ENCODE peak calls at places on chromosomes 7 and 10, in five cellular contexts. One of them, this sample, is unnamed.

GRCh38 chr7:101604331-101604933 is 24.7 kb downstream of the MYL10 start:
- DNase-seq in left lung: no peak
- DNase-seq in fibroblast of mammary gland: no peak
- DNase-seq in PC-9: no peak
- DNase-seq in MM.1S: no peak
- DNase-seq in this sample: no peak

GRCh38 chr7:92717982-92718716 is 118.2 kb downstream of the CDK6 start:
- DNase-seq in left lung: peak
- DNase-seq in fibroblast of mammary gland: peak
- DNase-seq in PC-9: peak
- DNase-seq in MM.1S: peak
- DNase-seq in this sample: no peak

GRCh38 chr10:80416401-80417098 is 8.2 kb downstream of the PRXL2A start:
- DNase-seq in left lung: no peak
- DNase-seq in fibroblast of mammary gland: peak
- DNase-seq in PC-9: no peak
- DNase-seq in MM.1S: no peak
- DNase-seq in this sample: no peak

GRCh38 chr7:17336168-17336567 is 37.7 kb downstream of the AHR start:
- DNase-seq in left lung: no peak
- DNase-seq in fibroblast of mammary gland: no peak
- DNase-seq in PC-9: no peak
- DNase-seq in MM.1S: no peak
- DNase-seq in this sample: no peak

GRCh38 chr7:192035-192649 is at the start of gene FAM20C:
- DNase-seq in left lung: peak
- DNase-seq in fibroblast of mammary gland: peak
- DNase-seq in PC-9: peak
- DNase-seq in MM.1S: no peak
- DNase-seq in this sample: peak

GRCh38 chr7:51273360-51273759 is 43.2 kb downstream of the COBL start:
- DNase-seq in left lung: no peak
- DNase-seq in fibroblast of mammary gland: no peak
- DNase-seq in PC-9: no peak
- DNase-seq in MM.1S: no peak
- DNase-seq in this sample: no peak

GRCh38 chr10:60288291-60288690 is 101.4 kb downstream of the ANK3 start:
- DNase-seq in left lung: no peak
- DNase-seq in fibroblast of mammary gland: no peak
- DNase-seq in PC-9: no peak
- DNase-seq in MM.1S: no peak
- DNase-seq in this sample: no peak

GRCh38 chr7:109335951-109336350 is 766.3 kb downstream of the DNAJB9 start:
- DNase-seq in left lung: no peak
- DNase-seq in fibroblast of mammary gland: no peak
- DNase-seq in PC-9: no peak
- DNase-seq in MM.1S: no peak
- DNase-seq in this sample: no peak

GRCh38 chr10:123035467-123036086 is 26.8 kb downstream of the ACADSB start:
- DNase-seq in left lung: no peak
- DNase-seq in fibroblast of mammary gland: no peak
- DNase-seq in PC-9: no peak
- DNase-seq in MM.1S: no peak
- DNase-seq in this sample: no peak

GRCh38 chr7:88449410-88449809 is 142.7 kb upstream of the STEAP4 start:
- DNase-seq in left lung: no peak
- DNase-seq in fibroblast of mammary gland: no peak
- DNase-seq in PC-9: no peak
- DNase-seq in MM.1S: no peak
- DNase-seq in this sample: no peak

GRCh38 chr7:24757799-24758275 is 573 bp upstream of the GSDME start:
- DNase-seq in left lung: peak
- DNase-seq in fibroblast of mammary gland: peak
- DNase-seq in PC-9: no peak
- DNase-seq in MM.1S: no peak
- DNase-seq in this sample: no peak

GRCh38 chr7:143252002-143252401 is 11.2 kb upstream of the GSTK1 start:
- DNase-seq in left lung: no peak
- DNase-seq in fibroblast of mammary gland: no peak
- DNase-seq in PC-9: no peak
- DNase-seq in MM.1S: no peak
- DNase-seq in this sample: no peak

GRCh38 chr7:25148772-25149575 is 23.9 kb upstream of the CYCS start:
- DNase-seq in left lung: no peak
- DNase-seq in fibroblast of mammary gland: no peak
- DNase-seq in PC-9: no peak
- DNase-seq in MM.1S: no peak
- DNase-seq in this sample: no peak

GRCh38 chr7:81957517-81957916 is 187.7 kb upstream of the HGF start:
- DNase-seq in left lung: no peak
- DNase-seq in fibroblast of mammary gland: no peak
- DNase-seq in PC-9: no peak
- DNase-seq in MM.1S: peak
- DNase-seq in this sample: no peak

GRCh38 chr7:81960026-81960425 is 190.2 kb upstream of the HGF start:
- DNase-seq in left lung: no peak
- DNase-seq in fibroblast of mammary gland: peak
- DNase-seq in PC-9: no peak
- DNase-seq in MM.1S: no peak
- DNase-seq in this sample: no peak

GRCh38 chr7:81956520-81956919 is 186.7 kb upstream of the HGF start:
- DNase-seq in left lung: no peak
- DNase-seq in fibroblast of mammary gland: peak
- DNase-seq in PC-9: no peak
- DNase-seq in MM.1S: peak
- DNase-seq in this sample: no peak
- TF ChIP-seq CTCF in left lung: no peak
- TF ChIP-seq CTCF in fibroblast of mammary gland: peak
- TF ChIP-seq CTCF in PC-9: peak
- TF ChIP-seq CTCF in MM.1S: peak
- TF ChIP-seq CTCF in this sample: peak

DNA sequence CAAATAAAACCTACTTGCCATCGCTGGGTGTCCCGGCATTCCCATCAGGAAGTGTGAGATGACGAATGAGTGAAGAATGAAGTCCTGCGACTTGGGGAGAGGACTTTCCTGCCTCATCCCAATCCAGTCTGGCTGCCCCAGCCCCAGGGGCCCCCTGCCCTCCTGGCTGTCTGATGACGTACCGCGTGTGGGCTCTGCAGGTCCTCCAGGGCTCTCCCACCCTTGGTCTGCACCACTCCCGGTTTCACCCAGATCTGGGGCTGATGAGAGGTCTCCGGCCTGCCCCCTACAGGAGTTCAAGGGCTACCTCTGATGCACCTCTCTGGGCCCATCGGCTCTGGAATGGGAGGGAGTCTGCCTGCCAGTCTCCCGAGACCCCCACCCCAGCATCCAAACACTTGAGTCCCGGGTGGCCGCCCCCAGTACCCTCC is 9.8 kb downstream of the ATP6V1F start:
- DNase-seq in left lung: no peak
- DNase-seq in fibroblast of mammary gland: no peak
- DNase-seq in PC-9: peak
- DNase-seq in MM.1S: no peak
- DNase-seq in this sample: no peak
- TF ChIP-seq CTCF in left lung: no peak
- TF ChIP-seq CTCF in fibroblast of mammary gland: no peak
- TF ChIP-seq CTCF in PC-9: peak
- TF ChIP-seq CTCF in MM.1S: peak
- TF ChIP-seq CTCF in this sample: no peak

GRCh38 chr7:90403174-90404113 is at the start of gene CLDN12:
- DNase-seq in left lung: peak
- DNase-seq in fibroblast of mammary gland: peak
- DNase-seq in PC-9: peak
- DNase-seq in MM.1S: peak
- DNase-seq in this sample: peak
- TF ChIP-seq CTCF in left lung: no peak
- TF ChIP-seq CTCF in fibroblast of mammary gland: no peak
- TF ChIP-seq CTCF in PC-9: no peak
- TF ChIP-seq CTCF in MM.1S: no peak
- TF ChIP-seq CTCF in this sample: no peak

GRCh38 chr7:30062587-30062986 is 34.4 kb downstream of the PLEKHA8 start:
- DNase-seq in left lung: no peak
- DNase-seq in fibroblast of mammary gland: peak
- DNase-seq in PC-9: no peak
- DNase-seq in MM.1S: peak
- DNase-seq in this sample: no peak
- TF ChIP-seq CTCF in left lung: peak
- TF ChIP-seq CTCF in fibroblast of mammary gland: peak
- TF ChIP-seq CTCF in PC-9: peak
- TF ChIP-seq CTCF in MM.1S: peak
- TF ChIP-seq CTCF in this sample: peak

GRCh38 chr7:4817178-4817905 is 41.9 kb downstream of the AP5Z1 start:
- DNase-seq in left lung: no peak
- DNase-seq in fibroblast of mammary gland: no peak
- DNase-seq in PC-9: no peak
- DNase-seq in MM.1S: no peak
- DNase-seq in this sample: no peak

GRCh38 chr7:4814463-4814862 is 39.0 kb downstream of the AP5Z1 start:
- DNase-seq in left lung: no peak
- DNase-seq in fibroblast of mammary gland: no peak
- DNase-seq in PC-9: no peak
- DNase-seq in MM.1S: no peak
- DNase-seq in this sample: no peak

GRCh38 chr7:4816419-4817080 is 41.1 kb downstream of the AP5Z1 start:
- DNase-seq in left lung: no peak
- DNase-seq in fibroblast of mammary gland: no peak
- DNase-seq in PC-9: no peak
- DNase-seq in MM.1S: no peak
- DNase-seq in this sample: no peak

GRCh38 chr7:4815121-4815520 is 39.7 kb downstream of the AP5Z1 start:
- DNase-seq in left lung: no peak
- DNase-seq in fibroblast of mammary gland: no peak
- DNase-seq in PC-9: no peak
- DNase-seq in MM.1S: no peak
- DNase-seq in this sample: peak

DNA sequence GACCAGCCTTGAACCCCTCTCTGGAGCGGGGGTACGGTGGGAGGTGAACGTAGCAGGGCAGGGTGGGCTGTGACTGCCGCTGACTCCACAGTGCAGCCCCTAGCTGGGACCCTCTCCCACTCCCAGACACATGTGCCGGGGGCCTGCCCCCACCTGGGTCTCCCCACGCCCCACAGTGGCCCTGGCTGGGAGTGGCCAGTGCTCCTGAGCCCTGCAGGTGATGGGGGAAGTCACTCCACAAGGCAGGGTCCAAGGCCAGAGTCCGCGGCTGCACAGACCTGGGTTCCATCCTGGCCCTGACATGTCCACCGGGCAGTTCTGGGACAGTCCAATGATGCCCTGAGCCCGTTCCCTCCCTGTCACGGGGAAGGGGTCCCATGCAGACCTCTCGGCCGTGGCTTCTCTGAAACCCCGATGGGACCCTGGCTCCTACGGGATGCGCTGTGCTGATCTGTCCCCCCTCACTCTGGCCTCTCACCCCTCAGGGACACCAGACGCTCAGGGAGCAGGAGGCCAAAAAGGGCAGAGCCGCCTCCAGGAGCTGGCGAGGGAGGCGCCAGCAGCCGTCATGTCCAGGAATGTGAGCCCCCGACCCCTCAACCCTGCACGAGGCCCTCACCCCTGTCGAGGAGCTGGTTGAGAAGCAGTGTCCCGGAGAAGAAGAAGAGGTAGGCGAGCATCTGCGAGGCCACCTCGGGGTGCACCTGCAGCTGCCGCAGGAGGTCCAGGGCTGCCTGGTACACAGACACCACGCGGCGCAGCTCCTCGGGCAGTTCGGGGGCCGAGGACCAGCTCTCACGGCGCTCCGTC is 40.4 kb downstream of the AP5Z1 start:
- DNase-seq in left lung: no peak
- DNase-seq in fibroblast of mammary gland: no peak
- DNase-seq in PC-9: no peak
- DNase-seq in MM.1S: no peak
- DNase-seq in this sample: no peak
- TF ChIP-seq CTCF in left lung: no peak
- TF ChIP-seq CTCF in fibroblast of mammary gland: no peak
- TF ChIP-seq CTCF in PC-9: peak
- TF ChIP-seq CTCF in MM.1S: no peak
- TF ChIP-seq CTCF in this sample: no peak

GRCh38 chr10:129888784-129889616 is 75.1 kb downstream of the EBF3 start:
- DNase-seq in left lung: no peak
- DNase-seq in fibroblast of mammary gland: peak
- DNase-seq in PC-9: no peak
- DNase-seq in MM.1S: no peak
- DNase-seq in this sample: no peak
- TF ChIP-seq CTCF in left lung: peak
- TF ChIP-seq CTCF in fibroblast of mammary gland: peak
- TF ChIP-seq CTCF in PC-9: peak
- TF ChIP-seq CTCF in MM.1S: peak
- TF ChIP-seq CTCF in this sample: peak

DNA sequence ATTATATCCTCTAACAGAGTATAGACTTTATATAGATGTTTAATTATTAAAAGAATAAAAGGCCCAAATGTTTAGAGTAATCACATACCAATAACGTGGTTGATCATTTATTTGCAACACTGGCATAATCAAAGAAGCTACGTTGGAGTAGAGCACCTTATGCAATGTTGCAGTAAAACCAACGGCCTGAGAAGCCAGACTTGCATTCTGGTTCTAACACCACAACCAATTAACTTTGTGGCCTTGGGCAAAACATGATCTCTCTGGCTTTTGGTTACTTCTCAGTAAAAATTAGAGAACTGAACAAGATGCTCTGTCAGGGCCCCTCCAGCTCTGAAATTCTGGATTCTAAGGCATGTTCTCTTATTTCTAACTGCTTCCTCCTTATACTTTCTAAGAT is 476.2 kb downstream of the GRM8 start:
- DNase-seq in left lung: no peak
- DNase-seq in fibroblast of mammary gland: no peak
- DNase-seq in PC-9: no peak
- DNase-seq in MM.1S: no peak
- DNase-seq in this sample: no peak
- TF ChIP-seq CTCF in left lung: no peak
- TF ChIP-seq CTCF in fibroblast of mammary gland: no peak
- TF ChIP-seq CTCF in PC-9: no peak
- TF ChIP-seq CTCF in MM.1S: no peak
- TF ChIP-seq CTCF in this sample: no peak

GRCh38 chr10:104043854-104044253 is 41.8 kb downstream of the COL17A1 start:
- DNase-seq in left lung: no peak
- DNase-seq in fibroblast of mammary gland: no peak
- DNase-seq in PC-9: no peak
- DNase-seq in MM.1S: no peak
- DNase-seq in this sample: no peak

GRCh38 chr10:104043185-104043830 is 42.4 kb downstream of the COL17A1 start:
- DNase-seq in left lung: no peak
- DNase-seq in fibroblast of mammary gland: no peak
- DNase-seq in PC-9: no peak
- DNase-seq in MM.1S: no peak
- DNase-seq in this sample: no peak

GRCh38 chr10:104041891-104042535 is 43.7 kb downstream of the COL17A1 start:
- DNase-seq in left lung: no peak
- DNase-seq in fibroblast of mammary gland: no peak
- DNase-seq in PC-9: no peak
- DNase-seq in MM.1S: no peak
- DNase-seq in this sample: no peak

GRCh38 chr10:104046651-104047050 is 39.0 kb downstream of the COL17A1 start:
- DNase-seq in left lung: no peak
- DNase-seq in fibroblast of mammary gland: no peak
- DNase-seq in PC-9: no peak
- DNase-seq in MM.1S: no peak
- DNase-seq in this sample: no peak

GRCh38 chr10:104045151-104046089 is 40.3 kb downstream of the COL17A1 start:
- DNase-seq in left lung: peak
- DNase-seq in fibroblast of mammary gland: peak
- DNase-seq in PC-9: peak
- DNase-seq in MM.1S: peak
- DNase-seq in this sample: no peak
- TF ChIP-seq CTCF in left lung: peak
- TF ChIP-seq CTCF in fibroblast of mammary gland: peak
- TF ChIP-seq CTCF in PC-9: peak
- TF ChIP-seq CTCF in MM.1S: peak
- TF ChIP-seq CTCF in this sample: peak

GRCh38 chr7:43729214-43729923 is at the start of gene COA1:
- DNase-seq in left lung: peak
- DNase-seq in fibroblast of mammary gland: peak
- DNase-seq in PC-9: peak
- DNase-seq in MM.1S: peak
- DNase-seq in this sample: peak
- TF ChIP-seq CTCF in left lung: no peak
- TF ChIP-seq CTCF in fibroblast of mammary gland: no peak
- TF ChIP-seq CTCF in PC-9: no peak
- TF ChIP-seq CTCF in MM.1S: peak
- TF ChIP-seq CTCF in this sample: no peak